ENCODE peak calls at places on chromosome 17, in ten cellular contexts. E, Y, R, C, T, O, B, W, A and Z are unnamed samples.

GRCh38 chr17:79850571-79851460 is 11.6 kb upstream of the CBX4 start:
- DNase-seq in T (no peak), A (peak), C (no peak), E (no peak), R (no peak), O (peak), Y (peak), B (no peak), W (no peak), Z (peak)

GRCh38 chr17:66523378-66524174 is 221.2 kb downstream of the PRKCA start:
- DNase-seq in R (no peak), A (peak), O (peak), T (no peak), W (no peak), E (no peak), C (no peak), B (peak), Y (no peak), Z (peak)

GRCh38 chr17:83185023-83186002 is 105.9 kb downstream of the METRNL start:
- DNase-seq in C (no peak), T (no peak), R (no peak), B (peak), Y (no peak), A (no peak), E (no peak), O (no peak), W (no peak), Z (no peak)

GRCh38 chr17:79366988-79367571 is 243.8 kb downstream of the RBFOX3 start:
- DNase-seq in W (no peak), C (no peak), Y (no peak), A (no peak), B (no peak), T (no peak), R (no peak), O (no peak), E (no peak), Z (no peak)

GRCh38 chr17:49610883-49611584 is 35.4 kb downstream of the NXPH3 start:
- DNase-seq in E (no peak), W (peak), R (no peak), B (no peak), T (no peak), O (no peak), Y (no peak), C (no peak), A (no peak), Z (no peak)

GRCh38 chr17:1724869-1725641 is 551 bp downstream of the WDR81 start:
- DNase-seq in Y (no peak), T (no peak), O (no peak), E (no peak), B (no peak), C (no peak), A (no peak), R (peak), W (peak), Z (no peak)

GRCh38 chr17:12512712-12513355 is 152.9 kb upstream of the MYOCD start:
- DNase-seq in R (no peak), A (peak), B (no peak), T (no peak), Y (peak), W (no peak), E (no peak), C (no peak), O (peak), Z (peak)

GRCh38 chr17:78993241-78993956 is 13.7 kb upstream of the LGALS3BP start:
- DNase-seq in A (peak), Y (peak), R (no peak), E (peak), W (peak), B (peak), O (peak), T (no peak), C (no peak), Z (peak)

GRCh38 chr17:27322026-27322425 is 28.1 kb downstream of the WSB1 start:
- DNase-seq in C (no peak), T (no peak), W (no peak), E (no peak), R (no peak), Y (no peak), A (no peak), B (no peak), O (no peak), Z (no peak)

GRCh38 chr17:39787743-39788484 is 50.2 kb downstream of the GRB7 start:
- DNase-seq in W (no peak), Y (no peak), C (no peak), E (no peak), R (no peak), B (no peak), T (no peak), A (no peak), O (no peak), Z (no peak)

GRCh38 chr17:2203818-2204217 is 99.8 kb downstream of the SMG6 start:
- DNase-seq in T (no peak), E (no peak), R (no peak), O (no peak), A (no peak), Y (no peak), C (no peak), B (no peak), W (no peak), Z (no peak)

DNA sequence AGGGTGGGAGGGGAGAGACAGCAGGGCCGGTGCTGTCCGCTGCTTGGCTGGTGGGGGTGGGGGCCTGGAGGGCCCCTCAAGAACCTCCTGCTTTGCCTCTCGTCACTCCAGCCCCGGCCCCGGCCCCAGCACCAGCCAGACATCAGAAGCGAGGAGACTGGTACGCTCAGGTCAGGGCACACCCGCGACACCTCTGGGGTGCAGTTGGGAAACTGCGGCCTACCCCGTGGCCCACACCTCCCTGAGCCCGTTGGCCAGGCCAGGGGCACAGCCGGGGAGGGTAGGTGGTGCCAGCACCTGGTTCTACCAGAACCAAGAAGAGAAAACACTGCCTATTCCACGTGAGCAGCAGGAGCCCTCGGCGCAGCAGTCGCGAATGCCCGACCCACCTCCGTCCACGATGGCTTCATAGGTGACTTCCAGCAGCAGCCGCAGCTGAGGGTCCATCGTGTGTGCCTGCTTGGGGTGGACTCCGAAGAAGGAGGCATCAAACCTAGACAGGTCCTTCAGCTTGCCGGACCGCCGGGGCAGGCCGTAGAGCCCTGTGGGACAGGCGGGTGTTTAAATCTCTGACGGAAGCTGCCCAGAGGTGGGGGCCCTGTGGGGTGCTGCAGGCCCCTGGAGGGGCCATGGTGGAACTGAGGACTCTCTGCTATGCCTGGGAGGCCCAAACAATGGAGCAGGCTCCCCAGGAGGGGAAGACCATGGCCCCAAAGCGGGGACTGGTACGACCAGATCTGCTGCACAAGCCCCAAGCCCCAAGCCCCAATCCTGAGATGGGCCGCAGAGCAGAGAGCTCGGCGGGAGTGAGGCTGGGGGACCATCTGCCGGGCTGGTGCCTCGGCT is 2.9 kb downstream of the FASN start:
- DNase-seq in O (no peak), R (no peak), T (no peak), E (no peak), A (no peak), Y (no peak), W (no peak), C (peak), B (no peak), Z (no peak)
- H3K4me3 ChIP-seq in O (peak), R (no peak), T (peak), E (no peak), A (peak), Y (no peak), W (no peak), C (no peak), B (no peak), Z (peak)

GRCh38 chr17:33686171-33686570 is 393.1 kb upstream of the ASIC2 start:
- DNase-seq in T (no peak), Y (no peak), C (no peak), W (no peak), B (peak), O (peak), R (peak), E (no peak), A (no peak), Z (no peak)
- TF ChIP-seq CTCF in T (peak), Y (peak), C (peak), W (no peak), B (no peak), O (peak), R (peak), E (no peak), A (no peak), Z (peak)

GRCh38 chr17:44651228-44651627 is 5.0 kb upstream of the MEIOC start:
- DNase-seq in T (no peak), B (no peak), E (no peak), Y (no peak), R (no peak), O (no peak), W (no peak), A (no peak), C (no peak), Z (no peak)

GRCh38 chr17:44646280-44646679 is 10.0 kb upstream of the MEIOC start:
- DNase-seq in A (no peak), E (no peak), O (no peak), W (no peak), T (no peak), C (no peak), R (no peak), Y (no peak), B (no peak), Z (no peak)

GRCh38 chr17:44652727-44653126 is 3.5 kb upstream of the MEIOC start:
- DNase-seq in A (no peak), R (no peak), Y (no peak), C (no peak), B (no peak), W (no peak), T (no peak), E (no peak), O (no peak), Z (no peak)

GRCh38 chr17:44645341-44645740 is 10.9 kb upstream of the MEIOC start:
- DNase-seq in Y (no peak), E (no peak), A (no peak), R (no peak), T (no peak), O (no peak), C (no peak), B (no peak), W (no peak), Z (no peak)

DNA sequence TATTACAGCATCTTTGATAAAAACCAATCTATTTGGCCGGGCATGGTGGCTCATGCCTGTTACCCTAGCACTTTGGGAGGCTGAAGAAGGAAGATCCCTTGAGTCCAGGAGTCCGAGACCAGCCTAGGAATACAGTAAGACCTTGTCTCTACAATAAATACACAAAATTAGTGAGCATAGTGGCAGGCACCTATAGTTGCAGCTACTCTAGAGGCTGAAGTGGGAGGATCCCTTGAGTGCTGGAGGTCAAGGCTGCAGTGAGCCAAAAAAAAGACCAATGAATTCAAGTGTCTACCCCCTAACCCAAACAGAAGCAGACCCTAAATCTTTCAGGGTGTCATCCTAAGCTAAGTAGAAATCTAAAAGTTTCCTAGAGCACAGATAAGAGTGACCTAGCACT is 7.3 kb upstream of the MEIOC start:
- DNase-seq in C (no peak), T (no peak), A (no peak), O (no peak), B (no peak), W (no peak), Y (no peak), E (no peak), R (no peak), Z (no peak)
- H3K4me3 ChIP-seq in C (no peak), T (no peak), A (no peak), O (no peak), B (no peak), W (no peak), Y (no peak), E (no peak), R (no peak), Z (no peak)

GRCh38 chr17:77741109-77741508 is 217.4 kb upstream of the TNRC6C start:
- DNase-seq in Y (no peak), R (no peak), T (no peak), E (no peak), W (no peak), O (no peak), C (no peak), B (peak), A (no peak), Z (no peak)
- TF ChIP-seq CTCF in Y (peak), R (peak), T (no peak), E (peak), W (no peak), O (peak), C (no peak), B (peak), A (peak), Z (peak)

DNA sequence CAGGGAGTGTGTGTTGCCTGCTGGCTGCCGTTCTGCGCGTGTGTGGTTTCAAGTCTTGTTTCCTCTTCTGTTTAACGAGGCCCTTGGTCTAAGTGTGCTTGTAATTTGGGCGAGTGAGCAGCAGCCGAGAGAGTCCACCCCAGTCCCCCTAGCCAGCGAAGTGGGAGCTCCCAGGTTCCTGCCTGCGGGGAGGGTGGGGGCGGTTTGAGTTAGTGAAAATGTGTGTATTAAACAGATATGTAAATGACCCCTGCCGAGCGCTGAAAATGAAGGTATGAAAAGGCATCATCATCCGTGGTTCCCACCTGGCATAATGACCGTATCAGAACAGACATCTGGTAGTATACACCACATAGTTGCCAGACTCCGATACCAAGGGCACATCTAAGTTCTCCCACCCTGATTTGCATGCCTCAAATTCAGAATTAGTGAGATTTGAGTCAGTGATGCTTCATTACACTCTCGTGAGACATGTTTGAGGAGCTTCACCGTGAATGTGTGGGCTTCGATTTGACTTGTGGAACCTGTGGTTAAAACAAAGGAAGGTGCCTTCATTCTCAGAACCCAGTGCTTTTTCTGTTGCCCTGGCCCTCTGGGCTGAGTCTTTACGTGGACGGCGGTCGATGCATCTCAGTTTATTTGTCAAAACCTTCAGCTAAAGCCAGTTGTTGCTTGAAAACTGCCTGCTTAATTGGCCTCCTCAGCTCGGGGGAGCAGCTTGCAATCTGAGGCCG is 114.4 kb upstream of the CHMP6 start:
- DNase-seq in E (no peak), O (no peak), Y (no peak), T (no peak), A (no peak), C (no peak), B (no peak), W (no peak), R (no peak), Z (no peak)
- H3K4me3 ChIP-seq in E (no peak), O (no peak), Y (no peak), T (no peak), A (no peak), C (no peak), B (no peak), W (no peak), R (no peak), Z (no peak)

GRCh38 chr17:48578616-48579560 is 738 bp upstream of the HOXB4 start:
- DNase-seq in R (no peak), Y (no peak), O (no peak), W (no peak), T (no peak), A (no peak), B (no peak), C (no peak), E (no peak), Z (no peak)
- TF ChIP-seq CTCF in R (no peak), Y (no peak), O (no peak), W (no peak), T (no peak), A (no peak), B (no peak), C (no peak), E (no peak), Z (no peak)

GRCh38 chr17:143785-144281 is 6.5 kb downstream of the SCGB1C2 start:
- DNase-seq in R (peak), B (peak), Y (peak), A (peak), C (peak), T (peak), W (peak), E (peak), O (peak), Z (peak)
- H3K4me3 ChIP-seq in R (no peak), B (no peak), Y (no peak), A (no peak), C (peak), T (no peak), W (no peak), E (no peak), O (no peak), Z (no peak)